ENCODE peak calls at places on chromosomes 4 and X, in four cellular contexts. One of them, this sample, is unnamed. For H3K4me1, the result is how much of the 10 kb centered on the place peaks cover.

GRCh38 chr4:109218288-109218687 is 84.2 kb downstream of the COL25A1 start:
- DNase-seq in pancreas: no peak
- DNase-seq in ovary: no peak
- DNase-seq in OCI-LY7: no peak
- DNase-seq in this sample: no peak

GRCh38 chr4:118865091-118865708 is 23.5 kb upstream of the SYNPO2 start:
- DNase-seq in ovary: no peak
- DNase-seq in pancreas: peak
- DNase-seq in OCI-LY7: peak
- DNase-seq in this sample: no peak

GRCh38 chr4:3388461-3389185 is 53.1 kb upstream of the HGFAC start:
- DNase-seq in ovary: no peak
- DNase-seq in pancreas: no peak
- DNase-seq in OCI-LY7: no peak
- DNase-seq in this sample: no peak

GRCh38 chrX:140132937-140133336 is 167.6 kb upstream of the CXorf66 start:
- DNase-seq in OCI-LY7: no peak
- DNase-seq in ovary: no peak
- DNase-seq in pancreas: no peak
- DNase-seq in this sample: no peak

GRCh38 chr4:61401771-61402170 is 201.6 kb downstream of the ADGRL3 start:
- DNase-seq in ovary: no peak
- DNase-seq in pancreas: no peak
- DNase-seq in OCI-LY7: no peak
- DNase-seq in this sample: no peak

GRCh38 chr4:39591290-39591689 is 47.4 kb downstream of the SMIM14 start:
- DNase-seq in pancreas: peak
- DNase-seq in OCI-LY7: peak
- DNase-seq in ovary: no peak
- DNase-seq in this sample: no peak

GRCh38 chr4:81647388-81647787 is 175.7 kb upstream of the RASGEF1B start:
- DNase-seq in OCI-LY7: no peak
- DNase-seq in ovary: no peak
- DNase-seq in pancreas: no peak
- DNase-seq in this sample: no peak

GRCh38 chrX:80765226-80765625 is 44.5 kb downstream of the BRWD3 start:
- DNase-seq in OCI-LY7: no peak
- DNase-seq in pancreas: no peak
- DNase-seq in ovary: no peak
- DNase-seq in this sample: no peak

GRCh38 chr4:119025440-119025839 is 110.2 kb upstream of the MYOZ2 start:
- DNase-seq in ovary: no peak
- DNase-seq in pancreas: no peak
- DNase-seq in OCI-LY7: no peak
- DNase-seq in this sample: no peak

GRCh38 chr4:8277356-8278008 is 7.9 kb downstream of the HTRA3 start:
- DNase-seq in OCI-LY7: no peak
- DNase-seq in pancreas: no peak
- DNase-seq in ovary: no peak
- DNase-seq in this sample: peak

GRCh38 chr4:47640911-47641310 is 155.8 kb downstream of the ATP10D start:
- DNase-seq in OCI-LY7: no peak
- DNase-seq in pancreas: no peak
- DNase-seq in ovary: no peak
- DNase-seq in this sample: no peak

GRCh38 chrX:53084043-53084570 is 1.9 kb downstream of the TSPYL2 start:
- DNase-seq in OCI-LY7: no peak
- DNase-seq in ovary: no peak
- DNase-seq in pancreas: no peak
- DNase-seq in this sample: no peak

GRCh38 chr4:153465145-153465544 is 1.0 kb upstream of the TMEM131L start:
- DNase-seq in OCI-LY7: peak
- DNase-seq in pancreas: no peak
- DNase-seq in ovary: no peak
- DNase-seq in this sample: no peak

GRCh38 chrX:42485621-42486020 is 292.3 kb downstream of the PPP1R2C start:
- DNase-seq in OCI-LY7: no peak
- DNase-seq in ovary: no peak
- DNase-seq in pancreas: no peak
- DNase-seq in this sample: no peak

DNA sequence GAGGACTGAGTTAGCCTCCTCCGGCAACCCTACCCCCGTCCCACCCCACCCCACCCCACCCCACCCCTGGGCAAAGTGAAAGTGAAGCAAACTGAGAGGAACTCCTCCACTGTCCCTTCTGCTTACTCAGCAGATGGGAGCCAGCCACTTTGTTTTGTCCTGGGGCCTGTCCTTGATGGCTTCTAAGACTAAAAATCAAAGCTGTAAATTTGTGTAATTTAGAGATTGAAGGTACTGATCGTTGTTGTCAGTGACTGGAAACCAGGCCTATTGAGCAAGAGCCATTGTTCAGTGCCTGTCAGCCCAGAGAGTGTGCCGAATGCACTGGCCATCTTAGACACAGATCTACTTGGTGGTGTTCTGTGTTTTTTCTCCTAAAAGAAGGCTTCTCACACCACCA is 161.9 kb downstream of the CBR4 start:
- DNase-seq in ovary: no peak
- DNase-seq in pancreas: no peak
- DNase-seq in OCI-LY7: no peak
- DNase-seq in this sample: no peak
- H3K4me1 ChIP-seq in ovary: under half
- H3K4me1 ChIP-seq in pancreas: under half
- H3K4me1 ChIP-seq in OCI-LY7: under half
- H3K4me1 ChIP-seq in this sample: half or more

GRCh38 chr4:145776208-145776607 is 96.3 kb downstream of the C4orf51 start:
- DNase-seq in ovary: no peak
- DNase-seq in pancreas: no peak
- DNase-seq in OCI-LY7: no peak
- DNase-seq in this sample: no peak
- H3K27ac ChIP-seq in ovary: no peak
- H3K27ac ChIP-seq in pancreas: no peak
- H3K27ac ChIP-seq in OCI-LY7: no peak
- H3K27ac ChIP-seq in this sample: no peak

GRCh38 chr4:188986271-188986689 is 847.0 kb downstream of the TRIML1 start:
- DNase-seq in OCI-LY7: no peak
- DNase-seq in ovary: no peak
- DNase-seq in pancreas: no peak
- DNase-seq in this sample: no peak

GRCh38 chr4:188987011-188987410 is 847.8 kb downstream of the TRIML1 start:
- DNase-seq in OCI-LY7: no peak
- DNase-seq in pancreas: no peak
- DNase-seq in ovary: no peak
- DNase-seq in this sample: no peak

GRCh38 chr4:188992706-188993105 is 853.5 kb downstream of the TRIML1 start:
- DNase-seq in OCI-LY7: no peak
- DNase-seq in pancreas: no peak
- DNase-seq in ovary: no peak
- DNase-seq in this sample: no peak

GRCh38 chr4:188988131-188988530 is 848.9 kb downstream of the TRIML1 start:
- DNase-seq in OCI-LY7: no peak
- DNase-seq in pancreas: no peak
- DNase-seq in ovary: no peak
- DNase-seq in this sample: no peak

DNA sequence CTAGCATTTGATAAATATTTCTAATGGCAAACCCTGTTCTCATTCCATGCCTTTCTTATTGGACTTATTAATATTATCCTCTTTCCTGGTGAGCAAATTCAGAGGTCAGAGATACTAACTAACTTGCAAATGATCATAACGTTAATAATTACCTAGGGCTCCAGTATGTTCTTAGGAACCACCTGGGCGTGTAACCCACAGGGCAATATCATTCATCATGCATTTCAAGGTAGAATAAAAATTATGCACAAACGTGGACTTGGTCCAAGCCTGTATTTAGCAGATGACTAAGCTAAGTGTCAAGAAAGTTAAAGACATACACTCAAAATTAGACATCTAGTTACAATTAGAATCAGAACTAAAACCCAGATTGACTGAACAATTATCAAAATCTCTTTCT is 850.1 kb downstream of the TRIML1 start:
- DNase-seq in OCI-LY7: no peak
- DNase-seq in ovary: no peak
- DNase-seq in pancreas: no peak
- DNase-seq in this sample: no peak
- H3K4me1 ChIP-seq in OCI-LY7: under half
- H3K4me1 ChIP-seq in ovary: under half
- H3K4me1 ChIP-seq in pancreas: under half
- H3K4me1 ChIP-seq in this sample: under half

DNA sequence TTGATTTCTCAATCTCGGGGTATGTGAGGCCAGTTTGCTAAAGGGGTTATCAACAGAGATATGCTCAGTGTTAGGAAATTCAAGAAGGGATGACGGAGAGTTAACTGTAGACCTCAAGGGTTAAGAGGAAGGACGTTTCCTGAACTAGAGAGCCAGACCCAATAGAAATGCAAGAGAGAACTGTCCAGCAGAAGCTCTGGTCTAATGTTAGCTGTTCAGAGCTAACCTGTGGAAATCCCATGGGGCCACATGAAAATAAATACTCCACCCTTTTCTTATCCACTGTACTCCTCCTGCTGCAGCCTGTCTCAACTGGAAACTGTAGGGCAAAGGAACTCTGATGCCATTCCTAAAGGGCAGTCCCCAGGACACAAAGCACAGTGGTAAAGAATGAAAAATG is 274.3 kb downstream of the DMD start:
- DNase-seq in ovary: no peak
- DNase-seq in pancreas: no peak
- DNase-seq in OCI-LY7: no peak
- DNase-seq in this sample: no peak
- H3K27ac ChIP-seq in ovary: no peak
- H3K27ac ChIP-seq in pancreas: no peak
- H3K27ac ChIP-seq in OCI-LY7: no peak
- H3K27ac ChIP-seq in this sample: no peak

DNA sequence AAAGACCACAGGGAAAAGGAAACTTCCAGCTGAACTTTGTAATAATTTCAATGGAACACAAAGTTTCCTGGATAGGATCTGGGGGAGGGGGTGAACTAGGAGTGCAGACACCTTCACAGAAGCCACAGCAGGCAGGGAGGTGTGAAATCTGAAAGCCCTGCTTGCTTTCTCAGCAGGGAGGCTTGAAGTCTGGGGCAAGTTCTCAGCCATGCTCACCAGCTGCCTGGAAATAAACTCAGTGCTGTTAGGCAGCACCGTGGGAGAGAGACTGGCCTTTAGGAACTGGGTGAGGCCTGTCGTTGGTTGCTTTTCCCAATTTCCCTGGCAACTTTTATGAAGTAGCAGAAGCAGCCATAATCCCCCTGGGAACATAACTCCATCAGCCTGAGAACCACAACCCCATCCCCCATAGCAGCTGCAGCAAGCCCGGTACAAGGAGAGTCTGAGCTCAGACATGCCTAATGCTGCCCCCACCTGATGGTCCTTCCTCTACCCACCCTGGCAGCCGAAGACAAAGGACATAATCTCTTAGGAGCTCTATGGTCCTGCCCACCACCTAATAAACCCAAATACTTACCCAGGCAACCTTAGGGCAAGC is 39.2 kb upstream of the NMU start:
- DNase-seq in pancreas: no peak
- DNase-seq in OCI-LY7: no peak
- DNase-seq in ovary: no peak
- DNase-seq in this sample: no peak
- H3K4me1 ChIP-seq in pancreas: under half
- H3K4me1 ChIP-seq in OCI-LY7: under half
- H3K4me1 ChIP-seq in ovary: under half
- H3K4me1 ChIP-seq in this sample: under half

GRCh38 chrX:71542825-71543224 is 9.9 kb downstream of the OGT start:
- DNase-seq in pancreas: no peak
- DNase-seq in OCI-LY7: no peak
- DNase-seq in ovary: no peak
- DNase-seq in this sample: no peak
- H3K27ac ChIP-seq in pancreas: no peak
- H3K27ac ChIP-seq in OCI-LY7: no peak
- H3K27ac ChIP-seq in ovary: no peak
- H3K27ac ChIP-seq in this sample: peak

DNA sequence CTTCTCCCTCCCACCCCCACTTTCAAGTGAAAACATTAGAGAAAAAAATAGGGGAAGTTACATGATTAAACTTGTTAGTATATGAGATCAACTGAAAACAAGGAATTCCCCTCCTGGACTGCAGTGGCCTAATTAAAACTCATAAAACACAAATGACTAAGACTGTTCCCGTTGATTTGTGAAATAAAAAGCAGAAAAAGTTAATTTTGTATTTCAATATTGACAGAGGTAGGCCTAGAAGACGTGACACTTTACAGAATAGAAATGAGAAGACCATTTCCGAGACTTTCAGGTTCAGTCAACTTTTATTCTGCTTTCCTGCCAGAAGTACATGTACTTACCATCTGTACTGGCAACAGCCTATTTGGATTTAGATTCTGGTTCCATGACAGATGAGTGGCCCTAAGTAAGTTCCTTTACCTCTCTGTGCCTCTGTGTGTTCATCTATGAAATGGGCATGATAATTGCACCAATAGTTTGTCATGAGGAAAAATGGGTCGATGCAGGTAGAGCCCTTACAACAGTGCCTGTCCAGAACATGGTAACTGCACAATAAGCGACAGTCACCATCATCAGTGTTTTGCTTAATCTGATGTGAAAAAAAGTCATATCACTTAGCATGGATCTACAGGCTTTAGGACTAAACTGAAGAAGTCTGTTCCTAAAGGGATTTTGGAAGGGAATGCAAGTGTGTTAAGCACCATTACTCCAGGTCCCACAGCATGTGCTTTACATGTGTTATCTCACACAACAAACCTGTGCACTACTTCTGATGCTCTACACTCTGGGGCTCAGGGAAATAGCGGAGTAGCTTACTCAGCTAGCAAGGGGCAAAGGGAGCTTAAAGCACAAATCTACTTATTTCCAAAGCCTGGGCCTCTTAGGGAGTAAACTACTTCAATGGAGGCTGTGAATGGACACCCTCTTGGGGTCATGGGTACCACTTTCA is 562.3 kb upstream of the DIPK2B start:
- DNase-seq in pancreas: no peak
- DNase-seq in OCI-LY7: no peak
- DNase-seq in ovary: no peak
- DNase-seq in this sample: no peak
- H3K4me1 ChIP-seq in pancreas: under half
- H3K4me1 ChIP-seq in OCI-LY7: under half
- H3K4me1 ChIP-seq in ovary: under half
- H3K4me1 ChIP-seq in this sample: under half

DNA sequence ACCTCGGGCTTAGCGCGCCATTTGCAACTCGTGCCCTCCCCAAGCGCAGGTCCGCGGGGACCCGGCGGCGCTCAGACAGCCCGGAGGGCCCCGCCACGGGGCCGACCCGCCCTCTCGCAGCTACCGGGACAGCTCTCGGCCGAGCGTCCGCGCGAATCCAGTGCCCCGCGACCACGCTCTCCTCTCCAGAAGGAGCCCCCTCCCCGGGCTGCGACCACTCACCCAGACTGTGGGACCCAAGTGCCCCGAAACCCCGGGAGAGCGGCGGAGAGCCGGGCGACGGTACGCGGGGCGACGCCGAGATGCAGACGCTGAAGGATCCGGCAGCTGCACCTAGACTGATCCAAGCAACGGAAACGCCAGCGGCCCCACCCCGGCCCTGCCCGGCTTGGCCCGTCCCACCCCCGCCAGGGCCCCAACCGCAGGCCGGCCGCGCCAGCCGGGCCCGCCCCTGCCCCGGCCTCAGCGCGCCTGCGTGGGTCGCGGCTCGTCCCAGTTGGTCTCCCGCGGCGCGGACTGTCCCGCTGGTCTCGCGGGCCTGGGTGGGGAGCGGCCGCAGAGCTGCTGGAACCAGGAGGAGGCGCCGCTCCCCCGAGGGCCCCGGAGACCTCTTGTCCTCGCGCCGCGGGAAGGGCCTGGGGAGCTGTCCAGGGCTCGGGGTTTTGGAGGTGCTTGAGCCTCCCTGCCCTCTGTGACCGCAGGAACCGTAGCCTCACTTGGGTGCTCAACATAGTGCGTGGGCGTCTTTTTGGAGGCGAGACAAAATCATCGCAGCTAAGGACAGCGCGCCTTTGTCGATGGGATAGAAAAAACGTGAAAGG is at the start of gene ANXA5:
- DNase-seq in pancreas: peak
- DNase-seq in ovary: peak
- DNase-seq in OCI-LY7: peak
- DNase-seq in this sample: peak
- H3K27ac ChIP-seq in pancreas: peak
- H3K27ac ChIP-seq in ovary: peak
- H3K27ac ChIP-seq in OCI-LY7: peak
- H3K27ac ChIP-seq in this sample: peak

This sample was measured in psoas muscle.